ENCODE peak calls at places on chromosomes 7 and 10, in ten cellular contexts. D is WERI-Rb-1, V is IMR-90, E is PC-3, H is mesendoderm, G is cardiac muscle cell, Y is tibial artery, O is heart left ventricle, K is mucosa of descending colon, W is OCI-LY7. X is an unnamed sample. For H3K36me3, the result is how much of the 10 kb centered on the place peaks cover.

GRCh38 chr10:106226831-106227230 is 937.7 kb downstream of the SORCS1 start:
- DNase-seq in D (no peak), V (no peak), E (peak), H (no peak), G (no peak), Y (no peak), O (no peak), K (no peak), W (no peak), X (no peak)

GRCh38 chr10:8403711-8404371 is 349.4 kb downstream of the GATA3 start:
- DNase-seq in D (no peak), V (no peak), E (no peak), H (peak), G (peak), Y (no peak), O (no peak), K (no peak), W (no peak), X (no peak)

GRCh38 chr10:5199398-5199797 is 2.8 kb downstream of the AKR1C4 start:
- DNase-seq in D (no peak), V (no peak), E (no peak), H (peak), G (no peak), Y (no peak), O (no peak), K (peak), W (no peak), X (no peak)

GRCh38 chr7:82428186-82428961 is 15.2 kb downstream of the CACNA2D1 start:
- DNase-seq in D (no peak), V (peak), E (no peak), H (no peak), G (no peak), Y (no peak), O (no peak), K (no peak), W (no peak), X (no peak)

GRCh38 chr7:128404826-128405344 is 4.9 kb downstream of the IMPDH1 start:
- DNase-seq in D (peak), V (peak), E (peak), H (no peak), G (no peak), Y (no peak), O (no peak), K (no peak), W (peak), X (no peak)

GRCh38 chr10:91843083-91843482 is 44.9 kb downstream of the TNKS2 start:
- DNase-seq in D (no peak), V (no peak), E (no peak), H (no peak), G (no peak), Y (no peak), O (no peak), K (no peak), W (no peak), X (no peak)

GRCh38 chr10:21677551-21677950 is 143.5 kb downstream of the MLLT10 start:
- DNase-seq in D (no peak), V (no peak), E (no peak), H (no peak), G (no peak), Y (no peak), O (no peak), K (no peak), W (no peak), X (no peak)

GRCh38 chr7:128697301-128697905 is 25.3 kb downstream of the GARIN1A start:
- DNase-seq in D (no peak), V (peak), E (no peak), H (peak), G (peak), Y (no peak), O (peak), K (peak), W (peak), X (peak)

GRCh38 chr7:64884913-64885370 is 18.1 kb upstream of the ZNF273 start:
- DNase-seq in D (no peak), V (no peak), E (no peak), H (no peak), G (no peak), Y (no peak), O (peak), K (no peak), W (no peak), X (no peak)

GRCh38 chr7:158818325-158819213 is 10.7 kb downstream of the ESYT2 start:
- DNase-seq in D (peak), V (peak), E (peak), H (peak), G (peak), Y (peak), O (peak), K (peak), W (no peak), X (peak)

GRCh38 chr10:34821587-34822585 is 6.8 kb upstream of the PARD3 start:
- DNase-seq in D (no peak), V (peak), E (peak), H (no peak), G (no peak), Y (no peak), O (no peak), K (no peak), W (no peak), X (no peak)

DNA sequence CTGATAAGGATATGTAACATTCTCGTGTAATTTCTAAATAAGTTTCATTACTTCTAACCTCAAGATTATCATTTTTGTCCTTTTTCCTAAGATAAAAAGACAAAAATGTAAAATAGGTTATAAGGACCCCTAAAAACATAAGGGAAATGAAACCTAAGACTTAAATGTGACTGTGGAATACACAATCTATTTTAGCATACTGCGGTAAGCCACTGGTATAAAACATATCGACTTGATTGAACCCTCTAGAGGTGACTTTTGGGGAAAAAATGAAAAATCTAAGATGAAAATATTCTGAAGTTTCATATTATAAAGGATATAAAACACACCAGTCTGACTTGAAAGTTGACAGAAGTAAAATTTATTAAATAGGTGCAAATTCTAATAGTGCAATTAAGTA is 1.9 kb downstream of the NAMPT start:
- DNase-seq in D (no peak), V (no peak), E (no peak), H (no peak), G (no peak), Y (no peak), O (no peak), K (no peak), W (no peak), X (no peak)
- H3K36me3 ChIP-seq in D (under half), V (under half), E (under half), H (under half), G (under half), Y (under half), O (under half), K (under half), W (under half), X (under half)

GRCh38 chr7:70588610-70589009 is 543.3 kb upstream of the GALNT17 start:
- DNase-seq in D (no peak), V (no peak), E (no peak), H (no peak), G (no peak), Y (no peak), O (no peak), K (no peak), W (no peak), X (no peak)

GRCh38 chr7:70589010-70589409 is 542.9 kb upstream of the GALNT17 start:
- DNase-seq in D (no peak), V (no peak), E (no peak), H (peak), G (no peak), Y (no peak), O (no peak), K (no peak), W (no peak), X (no peak)

GRCh38 chr7:70588151-70588550 is 543.8 kb upstream of the GALNT17 start:
- DNase-seq in D (no peak), V (no peak), E (no peak), H (no peak), G (no peak), Y (no peak), O (no peak), K (no peak), W (no peak), X (no peak)

GRCh38 chr7:70590126-70590854 is 541.7 kb upstream of the GALNT17 start:
- DNase-seq in D (no peak), V (no peak), E (no peak), H (no peak), G (no peak), Y (no peak), O (no peak), K (peak), W (no peak), X (no peak)

GRCh38 chr7:70589590-70589989 is 542.4 kb upstream of the GALNT17 start:
- DNase-seq in D (no peak), V (no peak), E (no peak), H (no peak), G (no peak), Y (no peak), O (no peak), K (no peak), W (no peak), X (no peak)
- H3K36me3 ChIP-seq in D (under half), V (under half), E (under half), H (under half), G (under half), Y (under half), O (under half), K (under half), W (under half), X (under half)

GRCh38 chr10:100229819-100230422 is 525 bp upstream of the CHUK start:
- DNase-seq in D (no peak), V (no peak), E (no peak), H (no peak), G (no peak), Y (no peak), O (no peak), K (peak), W (no peak), X (no peak)

DNA sequence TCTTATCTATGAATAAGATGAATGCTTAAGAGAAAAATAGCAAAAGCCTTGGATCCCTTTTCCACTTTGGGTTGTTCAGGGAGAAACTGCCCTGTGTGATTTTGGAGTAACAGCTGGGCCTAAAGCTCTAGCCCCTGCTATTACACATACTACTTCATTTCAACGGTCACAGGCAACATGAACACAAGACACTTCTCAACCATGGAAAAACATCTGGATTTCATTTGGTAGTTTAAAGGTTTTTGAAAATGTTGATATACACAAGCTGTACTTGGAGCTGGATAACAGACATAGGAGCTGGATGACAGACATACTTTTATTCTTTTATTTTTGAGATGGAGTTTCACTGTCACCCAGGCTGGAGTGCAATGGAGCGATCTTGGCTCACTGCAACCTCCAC is 2.7 kb upstream of the CHUK start:
- DNase-seq in D (no peak), V (peak), E (no peak), H (no peak), G (no peak), Y (no peak), O (no peak), K (no peak), W (no peak), X (no peak)
- H3K36me3 ChIP-seq in D (under half), V (under half), E (under half), H (under half), G (under half), Y (under half), O (half or more), K (under half), W (half or more), X (under half)

GRCh38 chr10:14909101-14909500 is 30.4 kb downstream of the SUV39H2 start:
- DNase-seq in D (no peak), V (no peak), E (no peak), H (no peak), G (no peak), Y (no peak), O (no peak), K (no peak), W (no peak), X (no peak)
- H3K36me3 ChIP-seq in D (under half), V (under half), E (under half), H (under half), G (under half), Y (under half), O (half or more), K (under half), W (half or more), X (half or more)

DNA sequence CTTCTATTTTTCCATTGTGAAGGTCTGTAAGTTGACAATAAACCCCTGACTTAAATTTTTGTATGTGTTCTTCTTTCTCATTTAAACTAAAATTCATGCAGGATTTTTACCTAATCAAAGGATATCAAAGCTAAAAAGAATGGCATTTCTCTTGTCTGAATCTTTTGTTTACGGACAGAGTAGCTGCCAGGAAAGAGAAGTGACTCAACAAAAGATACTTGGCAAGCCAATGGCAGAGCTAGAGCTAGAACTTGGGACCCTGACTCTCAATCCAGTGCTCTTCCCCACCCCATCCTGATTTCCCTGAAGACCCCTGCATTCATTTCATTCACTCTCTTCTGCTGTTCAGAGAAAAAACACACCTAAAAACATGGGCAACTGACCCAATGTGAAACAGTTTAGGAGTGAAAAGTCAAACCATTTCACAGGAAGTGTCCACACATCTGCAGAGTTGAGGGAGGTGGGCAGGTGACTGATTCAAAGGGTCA is 40.2 kb upstream of the PDLIM1 start:
- DNase-seq in D (no peak), V (peak), E (peak), H (no peak), G (no peak), Y (no peak), O (no peak), K (no peak), W (no peak), X (no peak)
- H3K36me3 ChIP-seq in D (under half), V (under half), E (under half), H (under half), G (under half), Y (half or more), O (under half), K (under half), W (under half), X (under half)

GRCh38 chr10:102113261-102113955 is 6.8 kb downstream of the LDB1 start:
- DNase-seq in D (no peak), V (no peak), E (no peak), H (peak), G (no peak), Y (no peak), O (no peak), K (no peak), W (no peak), X (no peak)

GRCh38 chr10:102113956-102114857 is 6.0 kb downstream of the LDB1 start:
- DNase-seq in D (peak), V (no peak), E (no peak), H (peak), G (peak), Y (peak), O (peak), K (peak), W (no peak), X (no peak)

GRCh38 chr10:102112210-102112817 is 7.9 kb downstream of the LDB1 start:
- DNase-seq in D (no peak), V (no peak), E (no peak), H (peak), G (no peak), Y (no peak), O (no peak), K (no peak), W (no peak), X (no peak)

GRCh38 chr10:102109166-102110116 is 10.7 kb downstream of the LDB1 start:
- DNase-seq in D (no peak), V (no peak), E (no peak), H (no peak), G (no peak), Y (no peak), O (no peak), K (no peak), W (no peak), X (no peak)

DNA sequence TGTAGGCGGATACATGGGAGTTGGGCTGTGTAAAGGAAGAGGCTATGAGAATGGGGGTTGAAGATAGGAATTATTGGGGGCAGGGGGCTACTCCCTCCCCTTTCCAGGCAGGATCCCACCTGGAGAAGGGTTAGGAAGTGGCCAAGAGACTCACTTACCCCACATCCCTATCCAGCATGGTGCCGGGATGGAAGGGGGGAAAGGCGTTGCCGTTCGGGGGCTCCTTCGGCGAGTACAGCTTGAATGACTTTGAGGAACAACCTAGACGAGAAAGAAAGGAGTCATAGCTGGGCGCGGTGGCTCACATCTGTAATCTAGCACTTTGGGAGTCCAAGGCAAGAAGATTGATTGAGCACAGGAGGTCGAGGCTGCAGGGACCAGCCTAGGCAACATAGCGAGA is 8.9 kb downstream of the LDB1 start:
- DNase-seq in D (no peak), V (no peak), E (no peak), H (no peak), G (no peak), Y (no peak), O (no peak), K (no peak), W (no peak), X (no peak)
- H3K36me3 ChIP-seq in D (half or more), V (half or more), E (under half), H (under half), G (under half), Y (under half), O (half or more), K (under half), W (half or more), X (half or more)

X was measured in BE2C.